ENCODE peak calls at places on chromosomes 7 and 10, in eight cellular contexts. One of them, this sample, is unnamed. For H3K4me1 and H3K9me3, the result is how much of the 10 kb centered on the place peaks cover.

GRCh38 chr10:29946953-29947700 is 112.3 kb downstream of the JCAD start:
- DNase-seq in psoas muscle: peak
- DNase-seq in RWPE2: peak
- DNase-seq in tibial artery: peak
- DNase-seq in breast epithelium: no peak
- DNase-seq in body of pancreas: peak
- DNase-seq in heart left ventricle: peak
- DNase-seq in IMR-90: peak
- DNase-seq in this sample: no peak

GRCh38 chr10:81722405-81722804 is 152.6 kb upstream of the NRG3 start:
- DNase-seq in psoas muscle: no peak
- DNase-seq in RWPE2: no peak
- DNase-seq in tibial artery: no peak
- DNase-seq in breast epithelium: no peak
- DNase-seq in body of pancreas: no peak
- DNase-seq in heart left ventricle: no peak
- DNase-seq in IMR-90: no peak
- DNase-seq in this sample: no peak

GRCh38 chr7:82105463-82105862 is 335.6 kb upstream of the HGF start:
- DNase-seq in psoas muscle: no peak
- DNase-seq in RWPE2: no peak
- DNase-seq in tibial artery: no peak
- DNase-seq in breast epithelium: no peak
- DNase-seq in body of pancreas: no peak
- DNase-seq in heart left ventricle: no peak
- DNase-seq in IMR-90: peak
- DNase-seq in this sample: no peak

GRCh38 chr7:25889765-25890164 is 262.2 kb upstream of the NFE2L3 start:
- DNase-seq in psoas muscle: no peak
- DNase-seq in RWPE2: no peak
- DNase-seq in tibial artery: no peak
- DNase-seq in breast epithelium: no peak
- DNase-seq in body of pancreas: no peak
- DNase-seq in heart left ventricle: peak
- DNase-seq in IMR-90: no peak
- DNase-seq in this sample: no peak

GRCh38 chr7:103887050-103887449 is 102.4 kb downstream of the RELN start:
- DNase-seq in psoas muscle: no peak
- DNase-seq in RWPE2: no peak
- DNase-seq in tibial artery: no peak
- DNase-seq in breast epithelium: no peak
- DNase-seq in body of pancreas: no peak
- DNase-seq in heart left ventricle: no peak
- DNase-seq in IMR-90: no peak
- DNase-seq in this sample: no peak

GRCh38 chr10:52210161-52210560 is 103.9 kb upstream of the DKK1 start:
- DNase-seq in psoas muscle: no peak
- DNase-seq in RWPE2: no peak
- DNase-seq in tibial artery: no peak
- DNase-seq in breast epithelium: no peak
- DNase-seq in body of pancreas: no peak
- DNase-seq in heart left ventricle: no peak
- DNase-seq in IMR-90: no peak
- DNase-seq in this sample: no peak

GRCh38 chr7:98655611-98656010 is 38.5 kb downstream of the NPTX2 start:
- DNase-seq in psoas muscle: no peak
- DNase-seq in RWPE2: no peak
- DNase-seq in tibial artery: no peak
- DNase-seq in breast epithelium: no peak
- DNase-seq in body of pancreas: no peak
- DNase-seq in heart left ventricle: no peak
- DNase-seq in IMR-90: no peak
- DNase-seq in this sample: no peak

GRCh38 chr10:124917939-124918830 is 23.7 kb upstream of the ZRANB1 start:
- DNase-seq in psoas muscle: no peak
- DNase-seq in RWPE2: no peak
- DNase-seq in tibial artery: no peak
- DNase-seq in breast epithelium: peak
- DNase-seq in body of pancreas: peak
- DNase-seq in heart left ventricle: no peak
- DNase-seq in IMR-90: peak
- DNase-seq in this sample: no peak

GRCh38 chr10:70512149-70512611 is 33.6 kb downstream of the PALD1 start:
- DNase-seq in psoas muscle: no peak
- DNase-seq in RWPE2: no peak
- DNase-seq in tibial artery: no peak
- DNase-seq in breast epithelium: no peak
- DNase-seq in body of pancreas: no peak
- DNase-seq in heart left ventricle: peak
- DNase-seq in IMR-90: peak
- DNase-seq in this sample: no peak

GRCh38 chr7:86745019-86745745 is 101.5 kb downstream of the GRM3 start:
- DNase-seq in psoas muscle: no peak
- DNase-seq in RWPE2: no peak
- DNase-seq in tibial artery: no peak
- DNase-seq in breast epithelium: no peak
- DNase-seq in body of pancreas: peak
- DNase-seq in heart left ventricle: peak
- DNase-seq in IMR-90: no peak
- DNase-seq in this sample: no peak

GRCh38 chr10:3486346-3487065 is 298.5 kb downstream of the KLF6 start:
- DNase-seq in psoas muscle: no peak
- DNase-seq in RWPE2: peak
- DNase-seq in tibial artery: no peak
- DNase-seq in breast epithelium: peak
- DNase-seq in body of pancreas: peak
- DNase-seq in heart left ventricle: no peak
- DNase-seq in IMR-90: peak
- DNase-seq in this sample: peak

GRCh38 chr10:79159785-79160184 is 91.0 kb downstream of the ZMIZ1 start:
- DNase-seq in psoas muscle: peak
- DNase-seq in RWPE2: no peak
- DNase-seq in tibial artery: peak
- DNase-seq in breast epithelium: no peak
- DNase-seq in body of pancreas: no peak
- DNase-seq in heart left ventricle: peak
- DNase-seq in IMR-90: peak
- DNase-seq in this sample: no peak

GRCh38 chr10:48416584-48417232 is 110.2 kb downstream of the MAPK8 start:
- DNase-seq in psoas muscle: no peak
- DNase-seq in RWPE2: no peak
- DNase-seq in tibial artery: no peak
- DNase-seq in breast epithelium: no peak
- DNase-seq in body of pancreas: no peak
- DNase-seq in heart left ventricle: no peak
- DNase-seq in IMR-90: no peak
- DNase-seq in this sample: no peak

GRCh38 chr10:7525314-7526016 is 114.6 kb upstream of the SFMBT2 start:
- DNase-seq in psoas muscle: no peak
- DNase-seq in RWPE2: no peak
- DNase-seq in tibial artery: no peak
- DNase-seq in breast epithelium: no peak
- DNase-seq in body of pancreas: peak
- DNase-seq in heart left ventricle: peak
- DNase-seq in IMR-90: peak
- DNase-seq in this sample: peak

GRCh38 chr10:69010151-69010640 is 21.6 kb downstream of the KIFBP start:
- DNase-seq in psoas muscle: no peak
- DNase-seq in RWPE2: no peak
- DNase-seq in tibial artery: no peak
- DNase-seq in breast epithelium: no peak
- DNase-seq in body of pancreas: no peak
- DNase-seq in heart left ventricle: no peak
- DNase-seq in IMR-90: peak
- DNase-seq in this sample: no peak

GRCh38 chr10:118106426-118106825 is 59.7 kb upstream of the RAB11FIP2 start:
- DNase-seq in psoas muscle: no peak
- DNase-seq in RWPE2: no peak
- DNase-seq in tibial artery: no peak
- DNase-seq in breast epithelium: no peak
- DNase-seq in body of pancreas: no peak
- DNase-seq in heart left ventricle: no peak
- DNase-seq in IMR-90: peak
- DNase-seq in this sample: no peak

GRCh38 chr7:144390481-144390880 is 13.0 kb downstream of the NOBOX start:
- DNase-seq in psoas muscle: no peak
- DNase-seq in RWPE2: no peak
- DNase-seq in tibial artery: peak
- DNase-seq in breast epithelium: no peak
- DNase-seq in body of pancreas: no peak
- DNase-seq in heart left ventricle: no peak
- DNase-seq in IMR-90: no peak
- DNase-seq in this sample: no peak

GRCh38 chr10:88113232-88113631 is 249.8 kb downstream of the PTEN start:
- DNase-seq in psoas muscle: peak
- DNase-seq in RWPE2: no peak
- DNase-seq in tibial artery: no peak
- DNase-seq in breast epithelium: no peak
- DNase-seq in body of pancreas: no peak
- DNase-seq in heart left ventricle: peak
- DNase-seq in IMR-90: no peak
- DNase-seq in this sample: no peak

GRCh38 chr10:24929056-24929544 is 23.3 kb downstream of the PRTFDC1 start:
- DNase-seq in psoas muscle: no peak
- DNase-seq in RWPE2: no peak
- DNase-seq in tibial artery: no peak
- DNase-seq in breast epithelium: no peak
- DNase-seq in body of pancreas: no peak
- DNase-seq in heart left ventricle: no peak
- DNase-seq in IMR-90: no peak
- DNase-seq in this sample: no peak

GRCh38 chr7:123711832-123712293 is 36.9 kb downstream of the WASL start:
- DNase-seq in psoas muscle: no peak
- DNase-seq in RWPE2: no peak
- DNase-seq in tibial artery: no peak
- DNase-seq in breast epithelium: no peak
- DNase-seq in body of pancreas: no peak
- DNase-seq in heart left ventricle: no peak
- DNase-seq in IMR-90: no peak
- DNase-seq in this sample: no peak

DNA sequence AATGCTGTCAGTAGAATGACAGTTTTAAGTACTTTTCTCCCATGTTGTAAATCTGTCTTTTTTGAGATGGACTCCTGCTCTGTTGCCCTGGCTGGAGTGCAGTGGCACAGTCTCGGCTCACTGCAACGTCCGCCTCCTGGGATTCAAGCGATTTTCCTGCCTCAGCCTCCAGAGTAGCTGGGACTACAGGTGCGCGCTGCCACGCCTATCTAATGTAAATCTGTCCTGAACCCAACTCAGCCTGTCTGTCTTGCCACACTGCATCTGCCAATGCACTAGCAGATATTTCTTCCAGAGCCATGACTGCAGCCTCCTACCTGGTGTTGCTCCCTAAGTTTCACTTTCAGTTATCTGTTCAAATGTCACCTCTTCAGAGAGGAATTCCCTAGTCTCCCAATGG is 264.1 kb downstream of the PHF14 start:
- DNase-seq in psoas muscle: no peak
- DNase-seq in RWPE2: no peak
- DNase-seq in tibial artery: no peak
- DNase-seq in breast epithelium: no peak
- DNase-seq in body of pancreas: no peak
- DNase-seq in heart left ventricle: no peak
- DNase-seq in IMR-90: no peak
- DNase-seq in this sample: no peak
- TF ChIP-seq CTCF in psoas muscle: no peak
- TF ChIP-seq CTCF in RWPE2: no peak
- TF ChIP-seq CTCF in tibial artery: no peak
- TF ChIP-seq CTCF in breast epithelium: no peak
- TF ChIP-seq CTCF in body of pancreas: no peak
- TF ChIP-seq CTCF in heart left ventricle: no peak
- TF ChIP-seq CTCF in IMR-90: no peak
- TF ChIP-seq CTCF in this sample: no peak

GRCh38 chr7:36115448-36116321 is 37.4 kb upstream of the EEPD1 start:
- DNase-seq in psoas muscle: peak
- DNase-seq in RWPE2: peak
- DNase-seq in tibial artery: peak
- DNase-seq in breast epithelium: no peak
- DNase-seq in body of pancreas: peak
- DNase-seq in heart left ventricle: peak
- DNase-seq in IMR-90: peak
- DNase-seq in this sample: peak
- H3K4me1 ChIP-seq in psoas muscle: under half
- H3K4me1 ChIP-seq in RWPE2: under half
- H3K4me1 ChIP-seq in tibial artery: half or more
- H3K4me1 ChIP-seq in breast epithelium: under half
- H3K4me1 ChIP-seq in body of pancreas: under half
- H3K4me1 ChIP-seq in heart left ventricle: half or more
- H3K4me1 ChIP-seq in IMR-90: under half
- H3K4me1 ChIP-seq in this sample: under half

GRCh38 chr10:9504227-9504626 is 1449.7 kb downstream of the GATA3 start:
- DNase-seq in psoas muscle: no peak
- DNase-seq in RWPE2: no peak
- DNase-seq in tibial artery: no peak
- DNase-seq in breast epithelium: no peak
- DNase-seq in body of pancreas: no peak
- DNase-seq in heart left ventricle: no peak
- DNase-seq in IMR-90: no peak
- DNase-seq in this sample: no peak

DNA sequence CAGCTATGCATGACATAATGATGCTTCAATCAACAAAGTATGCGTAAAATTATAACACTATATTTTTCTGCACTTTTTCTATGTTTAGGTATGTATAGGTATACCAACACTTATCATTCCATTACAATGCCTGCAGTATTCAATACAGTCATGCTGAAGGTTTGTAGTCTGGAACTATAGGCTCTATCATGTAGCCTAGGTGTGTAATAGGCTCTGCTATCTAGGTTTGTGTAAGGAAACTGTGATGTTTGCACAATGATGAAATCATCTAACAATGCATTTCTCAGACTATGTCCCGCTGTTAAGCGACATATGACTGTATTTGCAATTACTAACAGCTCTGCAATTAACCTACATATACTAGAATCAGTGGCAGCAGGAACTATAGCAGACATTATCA is 1447.5 kb downstream of the GATA3 start:
- DNase-seq in psoas muscle: no peak
- DNase-seq in RWPE2: no peak
- DNase-seq in tibial artery: no peak
- DNase-seq in breast epithelium: no peak
- DNase-seq in body of pancreas: no peak
- DNase-seq in heart left ventricle: no peak
- DNase-seq in IMR-90: no peak
- DNase-seq in this sample: no peak
- H3K9me3 ChIP-seq in psoas muscle: under half
- H3K9me3 ChIP-seq in RWPE2: under half
- H3K9me3 ChIP-seq in tibial artery: under half
- H3K9me3 ChIP-seq in breast epithelium: under half
- H3K9me3 ChIP-seq in body of pancreas: under half
- H3K9me3 ChIP-seq in heart left ventricle: under half
- H3K9me3 ChIP-seq in IMR-90: under half
- H3K9me3 ChIP-seq in this sample: under half

DNA sequence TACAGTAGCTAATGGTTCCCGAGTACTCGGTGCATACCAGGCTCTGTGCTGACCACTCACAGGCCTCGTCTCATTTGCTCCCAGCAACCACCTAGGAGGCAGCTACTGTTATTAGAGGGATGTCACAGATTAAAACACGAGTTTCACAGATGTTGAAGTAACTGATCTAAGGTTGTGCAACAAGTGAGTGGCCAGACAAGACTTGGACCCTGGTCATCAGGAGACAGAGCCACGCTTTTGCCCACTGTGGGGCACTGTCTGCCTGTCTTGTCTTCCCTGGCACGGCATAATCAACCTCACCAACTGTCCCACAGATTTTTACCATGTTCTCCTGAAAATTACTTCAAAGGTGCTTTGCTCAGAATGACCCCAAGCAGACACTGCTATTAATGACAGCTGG is 111.6 kb upstream of the HABP2 start:
- DNase-seq in psoas muscle: no peak
- DNase-seq in RWPE2: no peak
- DNase-seq in tibial artery: no peak
- DNase-seq in breast epithelium: no peak
- DNase-seq in body of pancreas: no peak
- DNase-seq in heart left ventricle: no peak
- DNase-seq in IMR-90: no peak
- DNase-seq in this sample: no peak
- TF ChIP-seq CTCF in psoas muscle: peak
- TF ChIP-seq CTCF in RWPE2: no peak
- TF ChIP-seq CTCF in tibial artery: peak
- TF ChIP-seq CTCF in breast epithelium: no peak
- TF ChIP-seq CTCF in body of pancreas: no peak
- TF ChIP-seq CTCF in heart left ventricle: peak
- TF ChIP-seq CTCF in IMR-90: no peak
- TF ChIP-seq CTCF in this sample: no peak

This sample was measured in transverse colon.